ENCODE peak calls at places on chromosomes 6 and 20, in nine cellular contexts. G is A549; N is NCI-H2081; K is iris pigment epithelial cell; H is stimulated activated CD4-positive, alpha-beta T cell treated with anti-CD3 and anti-CD28 coated beads, Interleukin-15, amount 100 ng/mL, for 24 hours; L is NCI-H510A; A is SW 1271; Y is substantia nigra; T is left colon. Q is an unnamed sample.

GRCh38 chr6:48098923-48099322 is 12.1 kb downstream of the PTCHD4 start:
- DNase-seq in G (no peak), N (peak; percentile 26), K (no peak), H (no peak), L (no peak), A (no peak), Y (no peak), T (no peak), Q (no peak)

GRCh38 chr6:35229304-35229703 is 15.5 kb downstream of the SCUBE3 start:
- DNase-seq in G (no peak), N (no peak), K (no peak), H (no peak), L (no peak), A (no peak), Y (no peak), T (no peak), Q (no peak)

GRCh38 chr6:45422541-45423110 is 44.9 kb upstream of the SUPT3H start:
- DNase-seq in G (peak; percentile 25), N (peak; percentile 6), K (peak; percentile 66), H (peak; percentile 72), L (no peak), A (peak; percentile 43), Y (no peak), T (no peak), Q (no peak)

GRCh38 chr20:50514750-50515149 is 4.6 kb downstream of the PTPN1 start:
- DNase-seq in G (no peak), N (no peak), K (no peak), H (no peak), L (no peak), A (no peak), Y (no peak), T (no peak), Q (no peak)

GRCh38 chr6:131787955-131788712 is 19.7 kb upstream of the ENPP1 start:
- DNase-seq in G (no peak), N (no peak), K (peak; percentile 54), H (no peak), L (no peak), A (no peak), Y (no peak), T (no peak), Q (no peak)

GRCh38 chr20:3146732-3147341 is 12.8 kb downstream of the FASTKD5 start:
- DNase-seq in G (no peak), N (no peak), K (peak; percentile 17), H (no peak), L (no peak), A (no peak), Y (no peak), T (no peak), Q (no peak)

GRCh38 chr20:33162313-33162712 is 5.6 kb upstream of the BPIFA2 start:
- DNase-seq in G (no peak), N (no peak), K (no peak), H (no peak), L (no peak), A (no peak), Y (no peak), T (no peak), Q (no peak)

GRCh38 chr6:7914991-7915789 is 4.6 kb upstream of the TXNDC5 start:
- DNase-seq in G (no peak), N (no peak), K (peak; percentile 63), H (no peak), L (no peak), A (no peak), Y (no peak), T (no peak), Q (no peak)

GRCh38 chr6:113018351-113019151 is 671.4 kb downstream of the RFPL4B start:
- DNase-seq in G (no peak), N (no peak), K (peak; percentile 93), H (no peak), L (no peak), A (no peak), Y (no peak), T (peak; percentile 34), Q (no peak)

Q was measured in H54.